ENCODE peak calls at places on chromosomes 3 and 15, in five cellular contexts. B is IMR-90, T is WTC11, H is A549, O is GM12878. M is an unnamed sample.

GRCh38 chr3:48595526-48596121 is 495 bp upstream of the COL7A1 start:
- DNase-seq in B (peak), T (peak), H (peak), O (no peak), M (peak)

GRCh38 chr3:88775026-88775690 is 332.3 kb upstream of the EPHA3 start:
- DNase-seq in B (no peak), T (no peak), H (no peak), O (no peak), M (no peak)

GRCh38 chr3:183381179-183381578 is 47.2 kb downstream of the MCF2L2 start:
- DNase-seq in B (peak), T (no peak), H (no peak), O (no peak), M (no peak)

GRCh38 chr3:52471371-52472238 is 16.2 kb downstream of the NISCH start:
- DNase-seq in B (peak), T (peak), H (peak), O (no peak), M (no peak)

GRCh38 chr15:62020576-62021160 is 39.6 kb downstream of the VPS13C start:
- DNase-seq in B (peak), T (no peak), H (no peak), O (no peak), M (no peak)

GRCh38 chr15:101325263-101326025 is 30.4 kb upstream of the SNRPA1 start:
- DNase-seq in B (no peak), T (no peak), H (no peak), O (no peak), M (no peak)

GRCh38 chr15:58221591-58222241 is 83.5 kb downstream of the AQP9 start:
- DNase-seq in B (peak), T (peak), H (peak), O (no peak), M (peak)

GRCh38 chr3:46922871-46923558 is 45.5 kb downstream of the PTH1R start:
- DNase-seq in B (no peak), T (no peak), H (no peak), O (no peak), M (no peak)

GRCh38 chr15:80967451-80967850 is 22.2 kb downstream of the MESD start:
- DNase-seq in B (peak), T (peak), H (no peak), O (no peak), M (peak)

GRCh38 chr15:70902105-70902504 is 9.5 kb downstream of the LRRC49 start:
- DNase-seq in B (peak), T (no peak), H (peak), O (no peak), M (no peak)

GRCh38 chr15:67803996-67804843 is 21.1 kb upstream of the SKOR1 start:
- DNase-seq in B (no peak), T (peak), H (no peak), O (no peak), M (peak)

GRCh38 chr15:67799801-67800205 is 25.5 kb upstream of the SKOR1 start:
- DNase-seq in B (no peak), T (no peak), H (no peak), O (no peak), M (no peak)

GRCh38 chr15:67803299-67803698 is 22.0 kb upstream of the SKOR1 start:
- DNase-seq in B (no peak), T (no peak), H (no peak), O (no peak), M (no peak)

GRCh38 chr15:67801142-67801541 is 24.2 kb upstream of the SKOR1 start:
- DNase-seq in B (no peak), T (no peak), H (no peak), O (no peak), M (no peak)

DNA sequence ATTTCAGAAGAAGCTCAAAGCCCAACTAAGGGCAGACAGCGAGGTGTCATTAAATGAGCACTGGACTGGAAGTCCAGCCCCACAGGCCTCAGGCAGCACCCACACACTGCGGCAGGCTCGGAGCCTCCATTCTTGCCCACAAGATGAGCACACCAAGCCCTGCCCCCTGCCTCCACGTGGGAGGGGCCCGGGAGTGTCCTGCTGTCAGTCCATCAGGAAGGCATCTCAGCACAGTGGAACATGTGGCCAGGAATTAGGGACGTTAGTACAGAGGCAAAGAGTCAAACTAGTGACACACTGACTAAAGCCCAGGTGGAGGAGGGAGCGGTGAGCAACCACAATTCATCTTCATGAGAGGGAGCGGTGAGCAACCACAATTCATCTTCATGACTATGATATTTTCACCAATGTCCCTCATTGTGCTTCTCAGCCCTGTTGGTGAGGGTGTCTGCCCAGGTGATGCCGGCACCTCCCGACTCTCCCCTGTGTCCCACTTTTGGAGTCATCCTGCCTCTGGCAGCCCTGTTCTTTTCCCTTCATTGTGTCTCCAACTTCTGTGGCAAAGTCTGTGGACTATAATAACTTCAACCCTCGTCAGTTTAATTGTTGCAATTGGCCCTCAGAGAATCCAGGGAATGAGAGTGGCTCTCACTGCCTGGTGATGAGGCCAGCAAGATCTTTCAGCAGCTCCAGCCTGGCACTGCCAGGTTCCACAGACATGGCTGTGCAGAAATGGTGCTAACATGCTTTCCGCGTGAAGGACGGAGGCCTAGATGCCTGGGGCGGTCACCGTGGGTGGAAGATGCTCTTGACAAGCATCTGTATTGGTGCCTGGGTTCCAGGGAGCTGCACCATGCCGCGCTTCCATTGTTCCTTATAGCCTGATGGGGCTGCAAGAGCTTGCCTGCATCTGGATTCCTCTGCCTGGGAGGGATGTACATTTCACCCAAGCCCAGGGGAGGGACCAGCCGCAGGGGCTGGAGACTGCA is 23.1 kb upstream of the SKOR1 start:
- DNase-seq in B (no peak), T (no peak), H (no peak), O (no peak), M (no peak)
- TF ChIP-seq USF2 in B (no peak), T (no peak), H (no peak), O (no peak), M (no peak)

DNA sequence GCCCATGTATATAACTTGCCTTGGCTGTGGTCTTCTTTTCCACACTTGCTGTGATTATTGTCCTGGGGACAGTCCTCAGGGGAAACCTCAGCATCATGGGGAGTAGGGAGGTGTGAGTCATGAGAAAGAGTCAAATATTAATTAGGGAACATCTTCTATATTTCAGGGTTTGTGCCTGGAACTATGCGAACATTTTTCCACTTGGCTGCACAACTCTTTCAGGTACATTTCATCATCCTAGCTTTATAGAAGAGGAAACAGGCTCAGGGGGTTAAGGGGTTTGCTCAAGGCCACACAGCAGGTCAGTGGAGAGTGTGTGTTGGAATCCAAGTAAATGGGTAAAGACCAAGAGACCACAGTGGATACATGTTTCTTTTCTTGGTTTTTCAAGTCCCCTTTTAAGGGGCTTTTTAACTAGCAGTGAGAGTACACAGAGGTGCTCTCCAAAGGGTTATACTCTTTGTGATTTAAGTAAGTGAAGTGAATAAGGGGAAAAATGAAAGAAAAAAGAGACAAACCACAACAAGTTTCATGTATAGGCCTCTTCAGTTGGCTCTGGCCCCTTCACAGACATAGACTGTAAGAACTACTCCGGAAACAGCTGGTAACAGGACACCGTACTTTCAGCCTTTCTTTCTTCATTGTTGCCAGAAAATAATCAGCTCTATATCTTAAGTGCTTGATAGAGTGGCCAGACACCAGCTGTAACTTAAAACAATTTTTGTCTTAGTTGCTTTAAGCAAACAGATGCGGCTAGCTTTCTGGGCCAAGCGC is 64.6 kb downstream of the EEFSEC start:
- DNase-seq in B (peak), T (no peak), H (no peak), O (peak), M (no peak)
- TF ChIP-seq USF2 in B (no peak), T (no peak), H (no peak), O (no peak), M (no peak)

GRCh38 chr3:130821821-130822220 is 72.1 kb upstream of the ATP2C1 start:
- DNase-seq in B (no peak), T (no peak), H (no peak), O (no peak), M (no peak)
- TF ChIP-seq USF2 in B (no peak), T (no peak), H (no peak), O (no peak), M (no peak)

GRCh38 chr3:45226206-45226915 is at the start of gene TMEM158:
- DNase-seq in B (peak), T (peak), H (peak), O (no peak), M (peak)

GRCh38 chr3:45227131-45227819 is 1.2 kb upstream of the TMEM158 start:
- DNase-seq in B (no peak), T (no peak), H (no peak), O (no peak), M (no peak)

GRCh38 chr3:45224824-45225464 is 1.1 kb downstream of the TMEM158 start:
- DNase-seq in B (peak), T (peak), H (peak), O (no peak), M (peak)

GRCh38 chr3:45225465-45226205 is 452 bp downstream of the TMEM158 start:
- DNase-seq in B (no peak), T (peak), H (peak), O (no peak), M (no peak)

GRCh38 chr3:45223889-45224730 is 2.0 kb downstream of the TMEM158 start:
- DNase-seq in B (peak), T (no peak), H (no peak), O (no peak), M (no peak)
- TF ChIP-seq USF2 in B (no peak), T (no peak), H (no peak), O (no peak), M (no peak)

GRCh38 chr3:16179771-16180736 is 5.6 kb downstream of the GALNT15 start:
- DNase-seq in B (peak), T (no peak), H (no peak), O (no peak), M (no peak)
- TF ChIP-seq USF2 in B (no peak), T (no peak), H (no peak), O (no peak), M (no peak)

M was measured in H1.